ENCODE peak calls at places on chromosome 10, in six cellular contexts. E is AG04450, F is fibroblast of lung, K is OCI-LY7, J is Caco-2, Q is stomach. T is an unnamed sample.
A peak's percentile ranks its signal among the peaks of the same experiment; 100 is the strongest.

GRCh38 chr10:89042547-89042946 is 51.9 kb downstream of the FAS start:
- DNase-seq in E (no peak), F (no peak), K (no peak), J (no peak), Q (no peak), T (no peak)

GRCh38 chr10:33136271-33136670 is 178.2 kb upstream of the ITGB1 start:
- DNase-seq in E (no peak), F (peak; percentile 96), K (no peak), J (no peak), Q (no peak), T (no peak)

GRCh38 chr10:86361134-86362128 is 5.2 kb downstream of the GRID1 start:
- DNase-seq in E (no peak), F (no peak), K (no peak), J (peak; percentile 66), Q (no peak), T (peak; percentile 46)

GRCh38 chr10:4046722-4047354 is 261.8 kb upstream of the KLF6 start:
- DNase-seq in E (no peak), F (no peak), K (no peak), J (no peak), Q (no peak), T (peak; percentile 46)

GRCh38 chr10:12308102-12308501 is 41.2 kb upstream of the CAMK1D start:
- DNase-seq in E (no peak), F (no peak), K (no peak), J (no peak), Q (no peak), T (no peak)

GRCh38 chr10:89273680-89274079 is 22.1 kb upstream of the LIPA start:
- DNase-seq in E (no peak), F (no peak), K (no peak), J (no peak), Q (no peak), T (no peak)

GRCh38 chr10:79178070-79178576 is 109.4 kb downstream of the ZMIZ1 start:
- DNase-seq in E (no peak), F (no peak), K (no peak), J (no peak), Q (no peak), T (no peak)

GRCh38 chr10:118832242-118832651 is 77.5 kb upstream of the CACUL1 start:
- DNase-seq in E (no peak), F (peak; percentile 15), K (no peak), J (no peak), Q (peak; percentile 37), T (peak; percentile 34)

GRCh38 chr10:112269266-112269665 is 13.9 kb upstream of the TECTB start:
- DNase-seq in E (no peak), F (peak; percentile 18), K (no peak), J (no peak), Q (no peak), T (no peak)

GRCh38 chr10:121927841-121928527 is at the start of gene ATE1:
- DNase-seq in E (peak; percentile 71), F (peak; percentile 90), K (peak; percentile 90), J (peak; percentile 92), Q (peak; percentile 93), T (peak; percentile 92)

GRCh38 chr10:5816170-5816569 is 2.9 kb upstream of the GDI2 start:
- DNase-seq in E (no peak), F (no peak), K (peak; percentile 73), J (no peak), Q (no peak), T (no peak)

GRCh38 chr10:95201736-95202135 is 7.7 kb downstream of the ACSM6 start:
- DNase-seq in E (no peak), F (peak; percentile 56), K (peak; percentile 5), J (no peak), Q (no peak), T (no peak)

GRCh38 chr10:43225004-43225786 is 41.7 kb downstream of the RASGEF1A start:
- DNase-seq in E (no peak), F (no peak), K (no peak), J (no peak), Q (no peak), T (peak; percentile 4)

GRCh38 chr10:129032626-129033353 is 434.3 kb upstream of the MGMT start:
- DNase-seq in E (no peak), F (no peak), K (no peak), J (no peak), Q (no peak), T (no peak)

GRCh38 chr10:77811831-77812430 is 114.6 kb downstream of the DLG5 start:
- DNase-seq in E (no peak), F (no peak), K (no peak), J (no peak), Q (no peak), T (no peak)

GRCh38 chr10:80078448-80079311 is at the start of gene TMEM254:
- DNase-seq in E (peak; percentile 48), F (peak; percentile 83), K (no peak), J (peak; percentile 95), Q (peak; percentile 92), T (peak; percentile 94)

GRCh38 chr10:6665847-6666246 is 85.8 kb upstream of the PRKCQ start:
- DNase-seq in E (no peak), F (no peak), K (peak; percentile 15), J (no peak), Q (no peak), T (no peak)

GRCh38 chr10:86687750-86688149 is 19.4 kb downstream of the LDB3 start:
- DNase-seq in E (peak; percentile 66), F (peak; percentile 87), K (no peak), J (no peak), Q (no peak), T (no peak)

GRCh38 chr10:122062831-122063674 is 74.1 kb downstream of the TACC2 start:
- DNase-seq in E (peak; percentile 45), F (peak; percentile 84), K (no peak), J (peak; percentile 85), Q (peak; percentile 88), T (peak; percentile 88)

GRCh38 chr10:67506083-67506756 is 189.8 kb downstream of the CTNNA3 start:
- DNase-seq in E (no peak), F (no peak), K (no peak), J (no peak), Q (no peak), T (no peak)
- TF ChIP-seq CTCF in E (no peak), F (no peak), K (no peak), J (no peak), Q (no peak), T (no peak)

GRCh38 chr10:133460208-133460769 is 6.5 kb downstream of the SCART1 start:
- DNase-seq in E (no peak), F (no peak), K (no peak), J (no peak), Q (no peak), T (no peak)
- H3K9me3 ChIP-seq in E (peaks cover 36% of the 10 kb centered on the region), F (no peaks in the 10 kb centered on the region), K (no peaks in the 10 kb centered on the region), J (peaks cover 6% of the 10 kb centered on the region), Q (no peaks in the 10 kb centered on the region), T (no peaks in the 10 kb centered on the region)

DNA sequence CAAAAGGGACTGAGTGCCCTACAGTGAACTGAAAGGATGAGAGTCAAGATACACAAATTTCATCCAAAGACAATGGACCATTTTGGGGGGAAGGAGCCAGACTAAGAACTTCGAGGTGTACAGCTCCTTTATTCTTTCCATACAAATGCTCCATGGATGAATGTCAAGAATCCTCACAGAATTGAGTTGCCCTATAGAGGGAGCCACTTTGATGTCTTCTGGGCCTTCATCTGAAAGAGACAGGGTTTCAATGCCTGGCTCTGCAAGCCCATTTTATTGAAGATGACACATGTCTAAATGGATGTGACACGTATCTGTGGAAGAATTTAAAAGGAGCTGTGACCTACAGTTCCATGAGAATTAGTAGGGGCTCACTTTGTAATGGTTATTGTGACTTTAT is 32.0 kb upstream of the NRG3 start:
- DNase-seq in E (no peak), F (no peak), K (no peak), J (no peak), Q (no peak), T (no peak)
- TF ChIP-seq CTCF in E (no peak), F (no peak), K (peak; percentile 41), J (no peak), Q (no peak), T (no peak)

DNA sequence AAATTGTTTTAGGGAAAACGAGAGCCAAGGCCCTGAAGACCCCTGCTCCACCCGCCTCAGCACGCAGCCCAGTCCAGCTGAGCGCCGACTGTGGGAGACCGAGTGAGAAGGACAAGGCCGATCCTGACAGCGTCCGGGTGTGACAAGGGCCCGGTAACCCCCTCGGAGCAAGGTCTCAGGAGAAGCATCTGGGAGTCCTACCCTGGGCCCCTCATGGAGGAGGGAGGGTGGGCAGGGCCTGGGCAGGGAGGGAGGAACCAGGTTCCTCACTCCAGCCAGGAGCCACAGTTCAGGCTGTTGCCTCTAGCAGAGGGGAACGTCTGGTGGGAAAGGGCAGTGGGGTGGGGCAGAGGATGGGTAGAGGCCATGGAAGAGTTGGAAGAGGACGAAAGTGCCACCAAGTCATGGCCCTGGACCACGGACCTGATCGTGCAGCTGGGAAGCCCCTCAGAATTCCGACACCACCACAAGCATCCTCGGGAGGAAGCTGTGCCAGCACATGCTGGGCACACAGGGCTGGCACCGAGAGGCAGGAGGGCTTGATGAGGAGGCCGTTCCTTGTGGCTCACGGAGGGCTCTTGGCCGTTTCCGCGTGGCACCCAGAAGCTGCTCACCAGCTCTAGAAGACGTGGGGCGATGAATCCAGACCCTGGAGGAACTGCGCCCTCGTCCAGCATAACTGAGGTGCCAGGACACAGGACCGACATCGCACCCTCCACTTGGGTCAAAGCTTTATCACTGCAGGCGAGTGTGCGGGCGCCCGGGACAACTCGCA is 2.2 kb upstream of the KNDC1 start:
- DNase-seq in E (no peak), F (no peak), K (no peak), J (peak; percentile 35), Q (no peak), T (no peak)
- H3K9me3 ChIP-seq in E (no peaks in the 10 kb centered on the region), F (no peaks in the 10 kb centered on the region), K (no peaks in the 10 kb centered on the region), J (no peaks in the 10 kb centered on the region), Q (no peaks in the 10 kb centered on the region), T (no peaks in the 10 kb centered on the region)

DNA sequence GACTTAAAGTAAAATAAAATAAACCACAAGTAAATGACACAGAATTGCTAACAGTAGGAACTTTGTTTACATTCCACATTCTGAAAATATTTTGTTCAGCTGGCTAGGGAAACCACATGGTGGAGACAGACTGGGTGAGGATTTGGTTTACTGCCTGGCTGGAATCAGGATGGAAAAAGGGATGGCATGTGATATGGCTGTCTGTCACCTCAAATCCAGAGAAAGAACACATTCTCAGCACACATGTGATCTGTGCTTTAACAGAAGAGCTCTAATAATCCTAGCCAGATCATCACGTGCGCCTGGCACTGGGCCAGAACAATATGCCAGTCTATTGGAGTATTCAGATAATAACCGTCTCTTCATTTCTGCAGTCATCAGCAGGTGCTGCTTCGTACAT is 90.9 kb upstream of the PIP4K2A start:
- DNase-seq in E (no peak), F (peak; percentile 73), K (no peak), J (no peak), Q (no peak), T (no peak)
- TF ChIP-seq CTCF in E (peak; percentile 12), F (peak; percentile 29), K (no peak), J (no peak), Q (no peak), T (no peak)

T was measured in testis.